ENCODE peak calls at places on chromosomes 12 and 14, in four cellular contexts. B, S, Y and Q are unnamed samples.

GRCh38 chr12:75212072-75212471 is 2.4 kb upstream of the KCNC2 start:
- DNase-seq in S (no peak), Y (no peak), B (no peak), Q (no peak)

GRCh38 chr12:28202374-28203130 is 12.3 kb downstream of the CCDC91 start:
- DNase-seq in S (no peak), B (no peak), Y (no peak), Q (peak)

GRCh38 chr14:73467377-73467776 is 9.0 kb upstream of the NUMB start:
- DNase-seq in S (peak), Y (no peak), B (no peak), Q (no peak)

GRCh38 chr14:100532154-100532915 is 54.9 kb downstream of the BEGAIN start:
- DNase-seq in B (peak), S (no peak), Y (no peak), Q (peak)

GRCh38 chr14:100303925-100304324 is 2.3 kb downstream of the SLC25A29 start:
- DNase-seq in Y (no peak), B (peak), S (no peak), Q (no peak)

GRCh38 chr12:111406474-111407370 is 999 bp downstream of the SH2B3 start:
- DNase-seq in B (no peak), S (no peak), Y (no peak), Q (peak)

GRCh38 chr14:70401643-70402042 is 15.2 kb downstream of the SYNJ2BP start:
- DNase-seq in S (no peak), B (no peak), Y (no peak), Q (no peak)

GRCh38 chr12:40055227-40055579 is 50.7 kb downstream of the SLC2A13 start:
- DNase-seq in B (no peak), Y (no peak), S (no peak), Q (no peak)

GRCh38 chr14:104550849-104551728 is 28.5 kb upstream of the C14orf180 start:
- DNase-seq in B (peak), S (no peak), Y (no peak), Q (peak)

GRCh38 chr12:101230547-101230946 is 20.5 kb upstream of the SLC5A8 start:
- DNase-seq in S (no peak), B (no peak), Y (no peak), Q (no peak)

GRCh38 chr12:77401062-77401461 is 335.7 kb upstream of the E2F7 start:
- DNase-seq in S (no peak), B (no peak), Y (no peak), Q (no peak)

GRCh38 chr14:64838656-64839055 is 41.1 kb downstream of the SPTB start:
- DNase-seq in Y (no peak), B (no peak), S (no peak), Q (no peak)

GRCh38 chr12:116053479-116054195 is 223.9 kb downstream of the MED13L start:
- DNase-seq in Y (no peak), S (no peak), B (no peak), Q (no peak)

GRCh38 chr12:52050116-52050770 is 999 bp upstream of the NR4A1 start:
- DNase-seq in S (no peak), B (peak), Y (peak), Q (no peak)

GRCh38 chr12:43396671-43397070 is 155.3 kb downstream of the ADAMTS20 start:
- DNase-seq in S (no peak), B (no peak), Y (no peak), Q (no peak)

GRCh38 chr12:32568241-32568640 is 110.9 kb upstream of the DNM1L start:
- DNase-seq in S (no peak), Y (no peak), B (no peak), Q (no peak)

GRCh38 chr12:104974626-104975290 is 11.4 kb upstream of the NOPCHAP1 start:
- DNase-seq in Y (no peak), B (no peak), S (no peak), Q (no peak)

GRCh38 chr12:64655141-64655540 is 44.8 kb downstream of the RASSF3 start:
- DNase-seq in B (no peak), S (no peak), Y (no peak), Q (no peak)

GRCh38 chr12:7512528-7512927 is 9.0 kb upstream of the CD163 start:
- DNase-seq in B (no peak), Y (no peak), S (no peak), Q (no peak)

GRCh38 chr12:6135071-6135470 is 10.6 kb upstream of the VWF start:
- DNase-seq in B (no peak), Y (no peak), S (no peak), Q (no peak)

GRCh38 chr14:52044791-52045522 is 23.9 kb downstream of the NID2 start:
- DNase-seq in Y (no peak), S (no peak), B (no peak), Q (no peak)

GRCh38 chr12:100393202-100393601 is 36.3 kb downstream of the SLC17A8 start:
- DNase-seq in B (no peak), Y (no peak), S (no peak), Q (no peak)

GRCh38 chr12:46562625-46563228 is 190.2 kb upstream of the SLC38A2 start:
- DNase-seq in S (no peak), B (no peak), Y (no peak), Q (no peak)

GRCh38 chr12:116779597-116779996 is 41.5 kb downstream of the RNFT2 start:
- DNase-seq in B (no peak), Y (no peak), S (no peak), Q (no peak)

GRCh38 chr14:24417832-24418491 is 11.5 kb downstream of the CBLN3 start:
- DNase-seq in S (no peak), Y (no peak), B (no peak), Q (no peak)

GRCh38 chr12:22246438-22246837 is 88.1 kb downstream of the ST8SIA1 start:
- DNase-seq in B (no peak), Y (no peak), S (no peak), Q (no peak)

GRCh38 chr12:52217223-52217622 is 15.8 kb upstream of the KRT7 start:
- DNase-seq in Y (no peak), S (no peak), B (no peak), Q (no peak)

DNA sequence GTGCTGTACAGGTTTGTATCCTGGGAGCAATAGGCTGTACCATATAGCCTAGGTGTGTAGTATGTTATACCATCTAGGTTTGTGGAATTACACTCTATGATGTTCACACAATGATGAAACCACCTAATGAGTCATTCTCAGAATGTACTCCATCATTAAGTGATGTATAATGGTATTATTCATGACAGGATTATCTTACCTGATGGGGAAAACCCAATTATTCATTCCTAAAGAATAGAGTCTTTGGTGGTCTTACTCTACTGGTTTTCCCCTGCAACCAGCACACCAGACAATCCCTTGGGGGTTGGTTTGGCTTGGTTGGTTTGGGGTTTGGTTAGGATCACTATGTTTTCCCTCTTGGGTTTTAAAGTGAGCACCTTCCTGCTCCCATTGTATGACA is 12.6 kb upstream of the OR10P1 start:
- DNase-seq in B (no peak), S (no peak), Y (no peak), Q (no peak)
- TF ChIP-seq TEAD4 in B (no peak), S (no peak), Y (no peak), Q (no peak)

GRCh38 chr14:41062826-41063225 is 543.9 kb upstream of the LRFN5 start:
- DNase-seq in B (no peak), Y (no peak), S (no peak), Q (no peak)
- TF ChIP-seq TEAD4 in B (no peak), Y (no peak), S (no peak), Q (no peak)

GRCh38 chr14:88639221-88639620 is 76.4 kb downstream of the ZC3H14 start:
- DNase-seq in S (no peak), B (no peak), Y (no peak), Q (no peak)
- TF ChIP-seq TEAD4 in S (no peak), B (no peak), Y (no peak), Q (no peak)

GRCh38 chr12:128767518-128767917 is 56.2 kb downstream of the SLC15A4 start:
- DNase-seq in B (no peak), Y (no peak), S (no peak), Q (no peak)
- TF ChIP-seq TEAD4 in B (no peak), Y (no peak), S (no peak), Q (no peak)

DNA sequence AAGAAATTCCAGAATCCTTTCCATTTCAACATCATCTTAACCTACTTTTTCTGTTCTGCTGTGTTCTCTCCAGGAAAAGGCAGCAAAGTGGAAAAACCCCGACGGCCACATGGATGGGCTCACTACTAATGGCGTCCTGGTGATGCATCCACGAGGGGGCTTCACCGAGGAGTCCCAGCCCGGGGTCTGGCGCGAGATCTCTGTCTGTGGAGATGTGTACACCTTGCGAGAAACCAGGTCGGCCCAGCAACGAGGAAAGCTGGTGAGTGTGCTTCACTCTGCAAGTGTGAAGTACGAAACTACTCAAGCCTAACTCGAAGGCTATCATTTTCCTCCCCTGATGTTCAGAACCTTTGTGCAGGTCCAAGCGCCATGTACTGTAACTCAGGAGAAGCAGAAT is 172.0 kb downstream of the PELI2 start:
- DNase-seq in Y (no peak), B (no peak), S (no peak), Q (no peak)
- TF ChIP-seq TEAD4 in Y (no peak), B (no peak), S (no peak), Q (no peak)

DNA sequence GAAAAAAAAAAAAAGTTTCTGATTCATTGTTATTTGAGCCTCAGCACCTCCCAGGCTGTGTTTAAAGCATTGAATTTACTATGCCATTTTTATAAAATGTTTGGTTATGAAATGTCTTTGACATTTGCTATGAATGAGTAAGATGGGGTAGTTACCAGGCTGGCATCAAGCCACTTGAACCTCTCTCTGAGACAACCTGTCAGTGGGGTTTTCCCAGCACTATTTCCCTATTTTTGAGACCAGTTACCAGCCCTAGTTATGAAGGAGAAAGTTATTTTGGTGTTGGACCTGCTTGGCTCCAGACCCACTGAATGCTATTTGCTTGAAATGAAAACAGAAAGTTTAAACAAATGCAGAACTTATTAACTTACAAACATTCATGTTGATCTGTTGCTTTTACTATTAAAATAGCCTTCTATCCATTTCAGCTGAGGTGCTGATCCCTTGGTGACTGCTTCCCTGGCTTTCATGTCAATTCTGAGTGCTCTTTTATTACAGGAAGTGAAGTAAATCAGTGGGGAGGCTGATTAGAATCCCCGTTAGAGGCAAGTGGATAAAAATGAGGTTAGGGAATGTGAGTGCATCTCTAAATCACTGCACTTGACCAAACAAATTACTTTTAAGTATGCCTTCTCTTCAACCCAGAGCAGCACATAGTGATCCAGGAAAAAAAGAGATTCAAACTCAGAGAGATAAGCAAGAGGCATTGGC is 37.8 kb downstream of the LLPH start:
- DNase-seq in Y (no peak), B (no peak), S (no peak), Q (no peak)
- TF ChIP-seq TEAD4 in Y (no peak), B (no peak), S (no peak), Q (no peak)

DNA sequence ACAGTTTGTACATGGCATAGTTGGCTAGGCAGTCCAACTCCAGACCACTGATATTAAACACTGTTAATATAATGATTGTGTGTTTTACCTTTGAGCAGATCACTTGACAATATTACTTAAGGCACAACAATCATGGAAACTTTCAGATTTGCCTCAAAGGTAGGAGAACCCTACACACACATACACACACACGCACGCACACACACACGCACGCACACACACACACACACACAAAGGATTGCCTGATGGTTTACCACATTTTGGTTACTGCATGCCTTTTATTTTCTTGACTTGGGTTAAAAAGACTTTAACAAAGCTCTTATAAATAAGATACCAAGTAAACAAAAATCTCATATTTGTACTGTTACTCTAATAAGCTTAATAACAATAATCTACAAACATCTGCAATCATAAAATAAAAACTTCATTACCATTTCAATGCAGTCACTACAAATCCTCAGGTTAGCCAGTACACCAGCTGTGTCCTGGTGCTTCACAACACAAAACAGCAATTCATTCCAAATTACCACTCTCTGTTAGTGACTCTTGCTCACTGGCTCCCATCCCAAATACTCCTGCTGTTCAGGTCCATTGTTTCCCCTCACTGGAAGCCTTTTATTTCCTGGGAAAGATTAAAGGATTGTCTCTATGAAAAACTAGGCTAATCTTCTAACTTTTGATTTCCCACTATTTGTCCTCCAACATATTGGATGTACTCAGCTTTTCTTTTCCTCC is 175.2 kb upstream of the ATP2B1 start:
- DNase-seq in B (no peak), Y (no peak), S (no peak), Q (no peak)
- TF ChIP-seq TEAD4 in B (no peak), Y (peak), S (no peak), Q (no peak)